ENCODE peak calls at places on chromosomes 13 and 19, in four cellular contexts. Q is NCI-H460, I is progenitor cell of endocrine pancreas, T is NCI-H1105. X is an unnamed sample.

GRCh38 chr13:30256713-30257432 is 50.5 kb downstream of the KATNAL1 start:
- DNase-seq in I (no peak), T (no peak), Q (no peak), X (no peak)

GRCh38 chr19:5804516-5805464 is at the start of gene NRTN:
- DNase-seq in T (peak), Q (peak), I (no peak), X (peak)

GRCh38 chr19:11581740-11582139 is 4.3 kb upstream of the ACP5 start:
- DNase-seq in T (no peak), Q (no peak), I (no peak), X (no peak)

GRCh38 chr19:56162258-56162657 is 13.6 kb upstream of the GALP start:
- DNase-seq in Q (no peak), I (no peak), T (no peak), X (no peak)

GRCh38 chr13:28159057-28159456 is 20.7 kb downstream of the PAN3 start:
- DNase-seq in I (no peak), Q (no peak), T (no peak), X (no peak)

GRCh38 chr13:65940720-65941119 is 1289.4 kb downstream of the PCDH9 start:
- DNase-seq in I (no peak), T (peak), Q (no peak), X (peak)

GRCh38 chr13:76307157-76307556 is 579.0 kb downstream of the KCTD12 start:
- DNase-seq in T (no peak), Q (no peak), I (no peak), X (no peak)

GRCh38 chr13:112603641-112604220 is 15.8 kb upstream of the TUBGCP3 start:
- DNase-seq in T (no peak), Q (no peak), I (no peak), X (no peak)

GRCh38 chr13:46624353-46624752 is 71.4 kb downstream of the LRCH1 start:
- DNase-seq in Q (no peak), I (no peak), T (no peak), X (no peak)

GRCh38 chr19:33814181-33815165 is 17.8 kb downstream of the KCTD15 start:
- DNase-seq in I (no peak), T (no peak), Q (no peak), X (no peak)

GRCh38 chr13:76991432-76991795 is 467 bp upstream of the CLN5 start:
- DNase-seq in Q (no peak), T (no peak), I (no peak), X (no peak)

GRCh38 chr19:46955114-46955812 is 64.4 kb upstream of the NPAS1 start:
- DNase-seq in I (no peak), Q (no peak), T (no peak), X (no peak)

GRCh38 chr13:37173214-37173613 is 67.8 kb upstream of the CSNK1A1L start:
- DNase-seq in Q (no peak), I (no peak), T (no peak), X (no peak)

GRCh38 chr19:50823389-50824042 is at the start of gene KLK1:
- DNase-seq in T (no peak), I (no peak), Q (no peak), X (no peak)

GRCh38 chr13:107743523-107743922 is 471.8 kb downstream of the LIG4 start:
- DNase-seq in Q (no peak), T (no peak), I (no peak), X (no peak)

GRCh38 chr19:48480151-48480475 is 10.9 kb downstream of the CYTH2 start:
- DNase-seq in Q (no peak), I (no peak), T (peak), X (no peak)

GRCh38 chr13:27792393-27793218 is at the start of gene GSX1:
- DNase-seq in T (no peak), Q (peak), I (peak), X (no peak)

GRCh38 chr13:71374471-71375041 is 492.4 kb downstream of the DACH1 start:
- DNase-seq in T (no peak), I (no peak), Q (no peak), X (no peak)

GRCh38 chr19:56176881-56177280 is 1.1 kb downstream of the GALP start:
- DNase-seq in T (peak), Q (no peak), I (no peak), X (no peak)

GRCh38 chr19:862529-863304 is 3.3 kb downstream of the CFD start:
- DNase-seq in Q (no peak), T (no peak), I (no peak), X (no peak)

GRCh38 chr13:72960114-72960513 is 98.7 kb upstream of the KLF5 start:
- DNase-seq in T (no peak), I (no peak), Q (no peak), X (no peak)

GRCh38 chr19:37979547-37980082 is 72.6 kb downstream of the SIPA1L3 start:
- DNase-seq in I (no peak), T (peak), Q (no peak), X (no peak)

GRCh38 chr13:114134111-114134943 is 1.9 kb upstream of the RASA3 start:
- DNase-seq in I (no peak), T (no peak), Q (no peak), X (no peak)

GRCh38 chr13:75635621-75636338 is at the start of gene LMO7:
- DNase-seq in I (peak), T (no peak), Q (peak), X (no peak)

GRCh38 chr13:41263261-41263971 is at the start of gene MTRF1:
- DNase-seq in Q (peak), T (peak), I (peak), X (peak)

GRCh38 chr13:60329221-60329983 is 67.6 kb upstream of the TDRD3 start:
- DNase-seq in T (peak), Q (peak), I (peak), X (no peak)

GRCh38 chr19:12783226-12783848 is 7.9 kb upstream of the JUNB start:
- DNase-seq in T (no peak), Q (no peak), I (no peak), X (no peak)

GRCh38 chr19:30374791-30375650 is 2.8 kb downstream of the ZNF536 start:
- DNase-seq in I (no peak), Q (no peak), T (peak), X (no peak)

GRCh38 chr19:10043286-10043927 is 30.1 kb downstream of the RDH8 start:
- DNase-seq in T (no peak), Q (no peak), I (no peak), X (no peak)

GRCh38 chr19:5961969-5962945 is 15.7 kb downstream of the RANBP3 start:
- DNase-seq in T (peak), I (peak), Q (no peak), X (peak)

GRCh38 chr13:41122838-41123237 is 9.8 kb downstream of the KBTBD6 start:
- DNase-seq in T (peak), Q (no peak), I (no peak), X (no peak)

GRCh38 chr19:35742121-35742724 is at the start of gene IGFLR1:
- DNase-seq in I (no peak), T (no peak), Q (no peak), X (no peak)